ENCODE peak calls at places on chromosome 11, in five cellular contexts. N, A, C, J and U are unnamed samples. For H3K27me3, the result is how much of the 10 kb centered on the place peaks cover.

GRCh38 chr11:76365038-76365679 is 15.8 kb downstream of the THAP12 start:
- DNase-seq in C (no peak), A (no peak), N (no peak), J (no peak), U (no peak)

GRCh38 chr11:69464621-69464960 is 16.9 kb upstream of the LINC01488 start:
- DNase-seq in N (no peak), J (no peak), C (no peak), A (no peak), U (no peak)

GRCh38 chr11:78783301-78783700 is 208.6 kb upstream of the NARS2 start:
- DNase-seq in A (no peak), N (no peak), C (no peak), J (no peak), U (no peak)

GRCh38 chr11:102280237-102280833 is 36.9 kb upstream of the BIRC3 start:
- DNase-seq in A (no peak), C (no peak), J (no peak), N (no peak), U (peak)

GRCh38 chr11:15779518-15779917 is 576.8 kb downstream of the SOX6 start:
- DNase-seq in C (no peak), J (no peak), A (no peak), N (no peak), U (no peak)

GRCh38 chr11:45056529-45056928 is 89.9 kb upstream of the PRDM11 start:
- DNase-seq in A (no peak), C (no peak), J (no peak), N (no peak), U (peak)

GRCh38 chr11:66936326-66936725 is 21.9 kb downstream of the PC start:
- DNase-seq in A (peak), C (no peak), N (no peak), J (no peak), U (no peak)

GRCh38 chr11:70351646-70352045 is 46.7 kb upstream of the CTTN start:
- DNase-seq in J (no peak), C (no peak), N (no peak), A (no peak), U (no peak)

GRCh38 chr11:13760115-13760514 is 91.6 kb downstream of the FAR1 start:
- DNase-seq in J (no peak), N (no peak), A (no peak), C (no peak), U (no peak)

GRCh38 chr11:120834686-120835225 is 189.1 kb upstream of the TBCEL start:
- DNase-seq in C (no peak), N (no peak), A (no peak), J (no peak), U (peak)

GRCh38 chr11:126995989-126996388 is 4.6 kb downstream of the KIRREL3 start:
- DNase-seq in N (no peak), J (no peak), C (no peak), A (no peak), U (no peak)

GRCh38 chr11:23398052-23398451 is 537.8 kb upstream of the CCDC179 start:
- DNase-seq in J (no peak), C (no peak), N (no peak), A (no peak), U (peak)

GRCh38 chr11:130601141-130601540 is 152.7 kb downstream of the ADAMTS15 start:
- DNase-seq in J (peak), C (no peak), A (no peak), N (peak), U (peak)

GRCh38 chr11:65506770-65507485 is 8.1 kb downstream of the MALAT1 start:
- DNase-seq in A (no peak), C (no peak), N (peak), J (peak), U (peak)

GRCh38 chr11:60124802-60125432 is 36.5 kb downstream of the MS4A2 start:
- DNase-seq in J (no peak), N (no peak), C (no peak), A (no peak), U (no peak)

GRCh38 chr11:116224154-116224888 is 548.5 kb downstream of the BUD13 start:
- DNase-seq in J (peak), C (no peak), N (peak), A (no peak), U (peak)

GRCh38 chr11:77854838-77855237 is 33.9 kb downstream of the AAMDC start:
- DNase-seq in N (no peak), J (no peak), C (no peak), A (no peak), U (no peak)

GRCh38 chr11:78354741-78355705 is 62.6 kb downstream of the GAB2 start:
- DNase-seq in A (no peak), C (no peak), J (no peak), N (no peak), U (no peak)

GRCh38 chr11:128052912-128053641 is 534.3 kb downstream of the ETS1 start:
- DNase-seq in A (peak), J (no peak), C (no peak), N (no peak), U (no peak)
- H3K4me3 ChIP-seq in A (no peak), J (no peak), C (no peak), N (no peak), U (no peak)

GRCh38 chr11:62391642-62392425 is 27.0 kb upstream of the SCGB1A1 start:
- DNase-seq in J (no peak), N (no peak), C (no peak), A (no peak), U (peak)

GRCh38 chr11:62387381-62387780 is 31.5 kb upstream of the SCGB1A1 start:
- DNase-seq in N (no peak), J (no peak), C (no peak), A (no peak), U (no peak)

GRCh38 chr11:62390727-62391126 is 28.1 kb upstream of the SCGB1A1 start:
- DNase-seq in A (no peak), C (no peak), N (no peak), J (no peak), U (no peak)

GRCh38 chr11:62390237-62390636 is 28.6 kb upstream of the SCGB1A1 start:
- DNase-seq in A (no peak), J (no peak), C (no peak), N (no peak), U (no peak)

GRCh38 chr11:62388999-62389398 is 29.8 kb upstream of the SCGB1A1 start:
- DNase-seq in A (no peak), N (no peak), C (no peak), J (no peak), U (no peak)
- H3K27me3 ChIP-seq in A (under half), N (under half), C (under half), J (under half), U (under half)

GRCh38 chr11:125166903-125167291 is 2.3 kb downstream of the PKNOX2 start:
- DNase-seq in C (no peak), A (no peak), N (no peak), J (no peak), U (peak)

GRCh38 chr11:125164422-125165110 is at the start of gene PKNOX2:
- DNase-seq in A (no peak), N (peak), J (peak), C (peak), U (peak)

GRCh38 chr11:125165111-125165663 is 636 bp downstream of the PKNOX2 start:
- DNase-seq in N (peak), C (no peak), A (no peak), J (peak), U (peak)

GRCh38 chr11:125166347-125166841 is 1.8 kb downstream of the PKNOX2 start:
- DNase-seq in C (no peak), N (peak), A (no peak), J (peak), U (peak)

DNA sequence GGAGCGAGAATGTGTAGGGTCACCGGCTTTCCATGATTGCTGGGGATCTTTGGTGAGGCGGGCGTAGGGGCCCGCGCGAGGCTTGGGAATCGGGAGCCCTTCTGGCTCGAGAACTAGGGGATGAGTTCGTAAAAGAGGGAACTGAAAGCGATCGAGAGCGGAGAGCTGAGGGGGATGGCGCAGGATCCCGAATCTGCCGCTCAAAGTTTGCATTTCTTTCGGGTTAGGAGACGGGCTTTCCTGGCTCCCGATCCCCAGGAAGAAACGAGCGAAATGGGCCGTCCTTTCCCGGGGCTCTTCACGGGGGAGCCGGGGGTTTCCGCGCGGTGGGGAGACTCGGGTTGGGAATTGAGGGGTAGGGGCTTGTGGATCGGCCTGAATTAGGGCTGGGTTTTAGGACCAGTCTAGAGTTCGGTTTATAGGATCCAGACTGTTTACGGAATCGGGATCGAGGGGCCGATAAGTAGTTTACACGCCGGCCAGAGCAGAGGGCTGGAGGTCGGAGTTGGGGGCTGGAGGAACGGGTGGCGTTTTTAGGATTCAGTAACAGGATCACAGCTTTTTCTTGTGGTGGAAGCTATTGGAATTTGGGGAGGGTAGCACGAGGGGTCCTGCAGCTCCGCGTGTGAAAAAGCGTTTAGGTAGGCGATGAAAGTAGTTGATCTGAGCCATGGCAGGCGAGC is 1.3 kb downstream of the PKNOX2 start:
- DNase-seq in J (no peak), N (no peak), A (no peak), C (no peak), U (peak)
- H3K4me3 ChIP-seq in J (peak), N (peak), A (peak), C (peak), U (peak)

GRCh38 chr11:118156531-118157185 is 4.0 kb upstream of the SCN4B start:
- DNase-seq in C (no peak), J (no peak), N (no peak), A (no peak), U (peak)
- H3K27me3 ChIP-seq in C (under half), J (under half), N (under half), A (half or more), U (half or more)

DNA sequence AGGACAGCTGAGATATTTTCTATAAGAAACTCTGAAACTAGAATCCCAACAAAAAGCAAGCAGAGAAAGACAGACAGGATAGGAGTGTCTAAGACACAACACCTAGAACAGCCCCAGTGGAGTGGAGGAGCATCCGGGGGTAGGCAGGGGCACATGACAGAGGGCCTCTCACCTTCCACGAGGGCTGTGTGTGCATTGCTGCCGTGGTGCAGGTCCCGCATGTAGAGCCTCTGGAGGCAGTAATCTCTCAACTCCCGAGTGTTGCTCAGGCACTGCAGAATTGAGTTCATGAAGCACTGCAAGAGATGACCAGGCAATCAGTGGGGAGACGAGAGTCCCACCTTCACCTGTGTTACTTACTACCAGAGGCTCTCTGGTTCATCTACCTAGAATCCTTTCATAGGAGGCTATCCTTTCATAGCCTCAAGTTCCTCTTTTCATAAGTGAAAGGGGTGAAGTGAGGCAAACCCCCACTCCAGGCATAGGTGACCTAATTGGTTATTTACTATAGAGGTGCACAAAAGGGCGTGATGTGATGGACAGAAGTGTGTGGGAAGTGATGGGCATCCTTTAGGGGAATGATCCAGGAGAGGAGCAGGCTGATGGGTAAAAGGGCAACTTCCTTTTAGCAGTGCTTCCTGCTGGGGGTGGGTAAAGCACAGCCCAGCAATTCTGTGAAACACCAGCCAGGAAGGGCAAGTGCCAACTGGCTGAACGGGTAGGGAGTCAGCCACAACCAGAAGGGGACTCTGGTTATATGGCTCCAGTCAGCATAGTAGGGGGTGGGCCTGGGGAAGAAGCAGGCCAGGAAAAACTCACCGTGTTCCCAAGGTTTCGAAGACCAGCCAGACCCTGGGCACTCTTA is 13.1 kb upstream of the MFRP start:
- DNase-seq in A (no peak), C (no peak), J (no peak), N (no peak), U (no peak)
- H3K4me3 ChIP-seq in A (no peak), C (no peak), J (no peak), N (no peak), U (no peak)

GRCh38 chr11:57555393-57555792 is 12.1 kb downstream of the UBE2L6 start:
- DNase-seq in J (no peak), A (no peak), C (no peak), N (no peak), U (no peak)
- H3K27me3 ChIP-seq in J (under half), A (under half), C (under half), N (under half), U (under half)

DNA sequence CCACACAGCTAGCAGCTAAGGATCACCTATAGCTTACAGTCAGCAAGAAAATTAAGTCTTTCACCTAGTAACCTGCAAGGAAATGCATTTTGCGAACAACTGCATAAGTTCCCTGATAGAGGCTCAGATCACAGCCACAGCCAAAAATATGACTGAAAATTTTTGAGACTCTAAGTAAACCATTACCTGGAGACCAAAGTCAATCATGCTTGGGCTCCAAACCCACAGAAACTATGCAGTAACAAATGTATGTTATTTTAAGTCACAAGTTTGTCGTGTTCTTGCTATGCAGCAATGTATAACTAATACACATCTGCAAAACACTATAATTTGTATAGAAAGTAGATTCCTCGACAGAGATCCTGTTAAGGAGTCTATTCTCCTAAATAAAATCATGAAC is 1025.7 kb upstream of the RAG2 start:
- DNase-seq in N (no peak), C (no peak), J (no peak), A (no peak), U (no peak)
- H3K4me3 ChIP-seq in N (no peak), C (no peak), J (no peak), A (no peak), U (no peak)

GRCh38 chr11:2445948-2446551 is 1.2 kb downstream of the KCNQ1 start:
- DNase-seq in A (no peak), N (no peak), C (no peak), J (no peak), U (peak)
- H3K27me3 ChIP-seq in A (under half), N (under half), C (under half), J (under half), U (under half)

GRCh38 chr11:58905141-58905715 is 34.1 kb upstream of the GLYATL1 start:
- DNase-seq in A (no peak), C (no peak), N (peak), J (peak), U (no peak)
- H3K4me3 ChIP-seq in A (peak), C (no peak), N (peak), J (peak), U (peak)